ENCODE peak calls at places on chromosomes 16 and 17, in nine cellular contexts. X is AG20443; U is endothelial cell; R is naive B cell; C is NCI-H526 treated with DMSO at 0.1 percent for 48 hours; J is stimulated activated CD8-positive, alpha-beta memory T cell treated with anti-CD3 and anti-CD28 coated beads, Interleukin-4, amount 100 ng/mL, for 1 hour; H is kidney glomerular epithelial cell; T is activated CD4-positive, alpha-beta T cell treated with anti-CD3 and anti-CD28 coated beads for 48 hours; Q is activated CD8-positive, alpha-beta memory T cell treated with anti-CD3 and anti-CD28 coated beads, Interleukin-2, amount 50 U/mL, for 4 hours. A is an unnamed sample.

GRCh38 chr17:67293251-67294203 is 48.5 kb upstream of the HELZ start:
- DNase-seq in X (peak), U (peak), R (peak), C (no peak), J (peak), H (peak), T (peak), Q (peak), A (peak)

GRCh38 chr17:74750327-74751069 is 2.1 kb downstream of the NHERF1 start:
- DNase-seq in X (no peak), U (no peak), R (no peak), C (no peak), J (no peak), H (no peak), T (peak), Q (no peak), A (peak)

GRCh38 chr17:9151091-9151490 is 129.8 kb downstream of the NTN1 start:
- DNase-seq in X (no peak), U (no peak), R (no peak), C (no peak), J (no peak), H (no peak), T (no peak), Q (no peak), A (no peak)

GRCh38 chr17:35372846-35373531 is 432 bp downstream of the SLFN11 start:
- DNase-seq in X (peak), U (no peak), R (peak), C (peak), J (no peak), H (no peak), T (peak), Q (peak), A (peak)

GRCh38 chr16:87678618-87679017 is 76.3 kb downstream of the JPH3 start:
- DNase-seq in X (no peak), U (no peak), R (no peak), C (no peak), J (no peak), H (no peak), T (no peak), Q (no peak), A (no peak)

GRCh38 chr16:31111881-31112466 is 3.8 kb downstream of the BCKDK start:
- DNase-seq in X (no peak), U (no peak), R (no peak), C (no peak), J (no peak), H (no peak), T (no peak), Q (no peak), A (no peak)

GRCh38 chr17:48804936-48805411 is 12.1 kb downstream of the TTLL6 start:
- DNase-seq in X (peak), U (peak), R (peak), C (peak), J (peak), H (peak), T (peak), Q (peak), A (peak)

GRCh38 chr17:9911089-9911488 is 6.0 kb upstream of the RCVRN start:
- DNase-seq in X (no peak), U (no peak), R (no peak), C (no peak), J (no peak), H (no peak), T (no peak), Q (no peak), A (no peak)

GRCh38 chr17:40095356-40095943 is 4.9 kb downstream of the NR1D1 start:
- DNase-seq in X (no peak), U (no peak), R (no peak), C (no peak), J (no peak), H (no peak), T (no peak), Q (no peak), A (peak)

GRCh38 chr17:59361386-59361785 is 29.9 kb downstream of the YPEL2 start:
- DNase-seq in X (peak), U (no peak), R (no peak), C (no peak), J (no peak), H (no peak), T (peak), Q (no peak), A (no peak)

GRCh38 chr17:40443988-40444899 is 994 bp downstream of the IGFBP4 start:
- DNase-seq in X (no peak), U (no peak), R (no peak), C (no peak), J (no peak), H (no peak), T (peak), Q (no peak), A (peak)

GRCh38 chr17:45720386-45720785 is 63.7 kb upstream of the CRHR1 start:
- DNase-seq in X (no peak), U (no peak), R (no peak), C (no peak), J (no peak), H (no peak), T (no peak), Q (no peak), A (no peak)

GRCh38 chr16:48608452-48608851 is 1.5 kb downstream of the N4BP1 start:
- DNase-seq in X (no peak), U (no peak), R (no peak), C (no peak), J (no peak), H (no peak), T (no peak), Q (no peak), A (no peak)

GRCh38 chr16:20023190-20023589 is 50.5 kb downstream of the GPR139 start:
- DNase-seq in X (no peak), U (peak), R (no peak), C (no peak), J (no peak), H (peak), T (no peak), Q (no peak), A (no peak)

GRCh38 chr17:66417300-66417719 is 114.9 kb downstream of the PRKCA start:
- DNase-seq in X (no peak), U (no peak), R (no peak), C (no peak), J (no peak), H (no peak), T (no peak), Q (no peak), A (no peak)

GRCh38 chr16:64092284-64092683 is 1029.6 kb downstream of the CDH11 start:
- DNase-seq in X (peak), U (no peak), R (no peak), C (no peak), J (no peak), H (peak), T (no peak), Q (no peak), A (no peak)

GRCh38 chr16:14310519-14310991 is 239.4 kb downstream of the MRTFB start:
- DNase-seq in X (peak), U (no peak), R (no peak), C (no peak), J (no peak), H (no peak), T (no peak), Q (no peak), A (no peak)

GRCh38 chr16:81729451-81729850 is 49.6 kb upstream of the PLCG2 start:
- DNase-seq in X (no peak), U (no peak), R (no peak), C (no peak), J (no peak), H (no peak), T (peak), Q (no peak), A (no peak)

GRCh38 chr16:54027126-54027922 is 259.3 kb downstream of the IRX3 start:
- DNase-seq in X (peak), U (no peak), R (no peak), C (no peak), J (no peak), H (peak), T (no peak), Q (no peak), A (no peak)

GRCh38 chr16:57863434-57864160 is 61.3 kb upstream of the KIFC3 start:
- DNase-seq in X (peak), U (peak), R (no peak), C (no peak), J (no peak), H (peak), T (no peak), Q (no peak), A (peak)

GRCh38 chr16:35746963-35747657 is 2287.7 kb downstream of the TP53TG3F start:
- DNase-seq in X (no peak), U (no peak), R (no peak), C (no peak), J (no peak), H (no peak), T (no peak), Q (no peak), A (no peak)

GRCh38 chr17:70848785-70849184 is 679.5 kb downstream of the KCNJ2 start:
- DNase-seq in X (peak), U (no peak), R (no peak), C (no peak), J (no peak), H (peak), T (no peak), Q (no peak), A (no peak)

GRCh38 chr17:42428141-42428944 is 5.3 kb upstream of the CAVIN1 start:
- DNase-seq in X (peak), U (peak), R (peak), C (no peak), J (no peak), H (peak), T (peak), Q (peak), A (peak)

GRCh38 chr17:68296217-68297140 is 5.2 kb downstream of the ARSG start:
- DNase-seq in X (no peak), U (no peak), R (no peak), C (no peak), J (no peak), H (no peak), T (peak), Q (peak), A (no peak)